ENCODE peak calls at places on chromosomes 12 and 14, in five cellular contexts. K is NCI-H526, V is NCI-H748 treated with DMSO at 0.1 percent for 48 hours, D is NCI-H1105, X is cardiac fibroblast. Y is an unnamed sample.

GRCh38 chr12:2408262-2408661 is 355.5 kb downstream of the CACNA1C start:
- DNase-seq in K (no peak), V (no peak), D (no peak), X (no peak), Y (no peak)

GRCh38 chr12:124568431-124569374 is 1.3 kb upstream of the NCOR2 start:
- DNase-seq in K (no peak), V (no peak), D (no peak), X (peak), Y (peak)

GRCh38 chr14:104187121-104187889 is 48.9 kb downstream of the KIF26A start:
- DNase-seq in K (no peak), V (no peak), D (no peak), X (no peak), Y (no peak)

GRCh38 chr12:101468948-101469347 is 6.2 kb upstream of the SPIC start:
- DNase-seq in K (no peak), V (no peak), D (no peak), X (no peak), Y (no peak)

GRCh38 chr12:123938679-123939480 is 33.8 kb downstream of the CCDC92 start:
- DNase-seq in K (no peak), V (no peak), D (no peak), X (no peak), Y (no peak)

GRCh38 chr12:67681941-67682340 is 33.4 kb downstream of the DYRK2 start:
- DNase-seq in K (no peak), V (no peak), D (no peak), X (no peak), Y (no peak)

GRCh38 chr12:99056186-99056585 is 411.1 kb downstream of the APAF1 start:
- DNase-seq in K (no peak), V (no peak), D (no peak), X (no peak), Y (no peak)

GRCh38 chr12:66629138-66629880 is 49.6 kb downstream of the GRIP1 start:
- DNase-seq in K (no peak), V (no peak), D (no peak), X (no peak), Y (no peak)

GRCh38 chr12:6215932-6216494 is 15.8 kb downstream of the CD9 start:
- DNase-seq in K (no peak), V (no peak), D (peak), X (peak), Y (peak)

GRCh38 chr12:43835656-43836454 is at the start of gene TMEM117:
- DNase-seq in K (peak), V (no peak), D (peak), X (peak), Y (peak)

GRCh38 chr12:34389378-34390170 is 367.3 kb downstream of the ALG10 start:
- DNase-seq in K (no peak), V (no peak), D (no peak), X (no peak), Y (no peak)

GRCh38 chr12:60666895-60667294 is 1071.1 kb downstream of the SLC16A7 start:
- DNase-seq in K (no peak), V (no peak), D (no peak), X (no peak), Y (no peak)

GRCh38 chr14:70183991-70184390 is 4.8 kb downstream of the SLC8A3 start:
- DNase-seq in K (no peak), V (no peak), D (no peak), X (no peak), Y (no peak)

GRCh38 chr12:8662592-8662991 is at the start of gene MFAP5:
- DNase-seq in K (no peak), V (no peak), D (no peak), X (peak), Y (no peak)

GRCh38 chr14:74035556-74035955 is 16.4 kb downstream of the BBOF1 start:
- DNase-seq in K (no peak), V (no peak), D (no peak), X (peak), Y (peak)

GRCh38 chr12:51926718-51927117 is 19.4 kb downstream of the ACVRL1 start:
- DNase-seq in K (no peak), V (no peak), D (no peak), X (peak), Y (peak)

GRCh38 chr14:74610199-74610865 is 1.7 kb downstream of the LTBP2 start:
- DNase-seq in K (no peak), V (no peak), D (no peak), X (no peak), Y (no peak)

GRCh38 chr14:104390221-104390931 is 189.2 kb upstream of the C14orf180 start:
- DNase-seq in K (no peak), V (no peak), D (no peak), X (no peak), Y (no peak)

GRCh38 chr12:49260831-49261363 is 4.0 kb upstream of the TUBA1C start:
- DNase-seq in K (no peak), V (no peak), D (no peak), X (no peak), Y (no peak)

GRCh38 chr14:104806625-104807465 is 5.9 kb downstream of the ZBTB42 start:
- DNase-seq in K (no peak), V (no peak), D (no peak), X (no peak), Y (no peak)

GRCh38 chr12:80277732-80278131 is 166.3 kb upstream of the PTPRQ start:
- DNase-seq in K (no peak), V (peak), D (no peak), X (no peak), Y (no peak)

GRCh38 chr12:118356809-118357326 is 15.8 kb downstream of the TAOK3 start:
- DNase-seq in K (no peak), V (no peak), D (no peak), X (peak), Y (peak)

GRCh38 chr12:72288911-72289310 is 16.7 kb downstream of the TRHDE start:
- DNase-seq in K (no peak), V (no peak), D (no peak), X (no peak), Y (peak)

GRCh38 chr14:33457021-33457420 is 493.9 kb downstream of the EGLN3 start:
- DNase-seq in K (no peak), V (no peak), D (no peak), X (no peak), Y (no peak)

GRCh38 chr12:16165506-16165905 is 112.0 kb downstream of the SLC15A5 start:
- DNase-seq in K (peak), V (peak), D (peak), X (peak), Y (peak)

GRCh38 chr12:100601626-100602025 is 28.1 kb downstream of the GAS2L3 start:
- DNase-seq in K (no peak), V (no peak), D (no peak), X (no peak), Y (no peak)

GRCh38 chr12:95215925-95216324 is 1.3 kb downstream of the FGD6 start:
- DNase-seq in K (no peak), V (peak), D (no peak), X (peak), Y (peak)